ENCODE peak calls at places on chromosomes 16 and 17, in ten cellular contexts. One of them, this sample, is unnamed.

GRCh38 chr16:56657555-56658430 is at the start of gene MT1F:
- DNase-seq in stimulated activated CD4-positive, alpha-beta T cell treated with anti-CD3 and anti-CD28 coated beads, Interleukin-12 subunit alpha, Interleukin-12 subunit beta, amount 100 ng/mL, for 24 hours: peak
- DNase-seq in transverse colon: peak
- DNase-seq in stimulated activated CD8-positive, alpha-beta memory T cell treated with anti-CD3 and anti-CD28 coated beads, Interleukin-7, amount 100 ng/mL, for 1 hour: peak
- DNase-seq in T-helper 9 cell: peak
- DNase-seq in iPS DF 6.9: no peak
- DNase-seq in ovary: no peak
- DNase-seq in HEK293T: peak
- DNase-seq in T-helper 17 cell: peak
- DNase-seq in NCI-H510A: peak
- DNase-seq in this sample: peak

GRCh38 chr17:62822080-62822904 is 14.2 kb upstream of the MARCHF10 start:
- DNase-seq in stimulated activated CD4-positive, alpha-beta T cell treated with anti-CD3 and anti-CD28 coated beads, Interleukin-12 subunit alpha, Interleukin-12 subunit beta, amount 100 ng/mL, for 24 hours: no peak
- DNase-seq in transverse colon: no peak
- DNase-seq in stimulated activated CD8-positive, alpha-beta memory T cell treated with anti-CD3 and anti-CD28 coated beads, Interleukin-7, amount 100 ng/mL, for 1 hour: no peak
- DNase-seq in T-helper 9 cell: no peak
- DNase-seq in iPS DF 6.9: no peak
- DNase-seq in ovary: no peak
- DNase-seq in HEK293T: no peak
- DNase-seq in T-helper 17 cell: no peak
- DNase-seq in NCI-H510A: no peak
- DNase-seq in this sample: no peak

GRCh38 chr16:86946981-86947380 is 368.6 kb downstream of the FOXL1 start:
- DNase-seq in stimulated activated CD4-positive, alpha-beta T cell treated with anti-CD3 and anti-CD28 coated beads, Interleukin-12 subunit alpha, Interleukin-12 subunit beta, amount 100 ng/mL, for 24 hours: no peak
- DNase-seq in transverse colon: no peak
- DNase-seq in stimulated activated CD8-positive, alpha-beta memory T cell treated with anti-CD3 and anti-CD28 coated beads, Interleukin-7, amount 100 ng/mL, for 1 hour: no peak
- DNase-seq in T-helper 9 cell: no peak
- DNase-seq in iPS DF 6.9: no peak
- DNase-seq in ovary: no peak
- DNase-seq in HEK293T: no peak
- DNase-seq in T-helper 17 cell: no peak
- DNase-seq in NCI-H510A: no peak
- DNase-seq in this sample: no peak

GRCh38 chr17:77247048-77247541 is 106.3 kb downstream of the SEC14L1 start:
- DNase-seq in stimulated activated CD4-positive, alpha-beta T cell treated with anti-CD3 and anti-CD28 coated beads, Interleukin-12 subunit alpha, Interleukin-12 subunit beta, amount 100 ng/mL, for 24 hours: peak
- DNase-seq in transverse colon: peak
- DNase-seq in stimulated activated CD8-positive, alpha-beta memory T cell treated with anti-CD3 and anti-CD28 coated beads, Interleukin-7, amount 100 ng/mL, for 1 hour: peak
- DNase-seq in T-helper 9 cell: peak
- DNase-seq in iPS DF 6.9: no peak
- DNase-seq in ovary: peak
- DNase-seq in HEK293T: peak
- DNase-seq in T-helper 17 cell: peak
- DNase-seq in NCI-H510A: peak
- DNase-seq in this sample: peak

GRCh38 chr16:10362077-10362863 is 23.6 kb upstream of the ATF7IP2 start:
- DNase-seq in stimulated activated CD4-positive, alpha-beta T cell treated with anti-CD3 and anti-CD28 coated beads, Interleukin-12 subunit alpha, Interleukin-12 subunit beta, amount 100 ng/mL, for 24 hours: no peak
- DNase-seq in transverse colon: no peak
- DNase-seq in stimulated activated CD8-positive, alpha-beta memory T cell treated with anti-CD3 and anti-CD28 coated beads, Interleukin-7, amount 100 ng/mL, for 1 hour: no peak
- DNase-seq in T-helper 9 cell: no peak
- DNase-seq in iPS DF 6.9: no peak
- DNase-seq in ovary: no peak
- DNase-seq in HEK293T: no peak
- DNase-seq in T-helper 17 cell: no peak
- DNase-seq in NCI-H510A: no peak
- DNase-seq in this sample: no peak

GRCh38 chr17:7045492-7046126 is 1.7 kb upstream of the SLC16A11 start:
- DNase-seq in stimulated activated CD4-positive, alpha-beta T cell treated with anti-CD3 and anti-CD28 coated beads, Interleukin-12 subunit alpha, Interleukin-12 subunit beta, amount 100 ng/mL, for 24 hours: no peak
- DNase-seq in transverse colon: peak
- DNase-seq in stimulated activated CD8-positive, alpha-beta memory T cell treated with anti-CD3 and anti-CD28 coated beads, Interleukin-7, amount 100 ng/mL, for 1 hour: no peak
- DNase-seq in T-helper 9 cell: no peak
- DNase-seq in iPS DF 6.9: no peak
- DNase-seq in ovary: no peak
- DNase-seq in HEK293T: no peak
- DNase-seq in T-helper 17 cell: no peak
- DNase-seq in NCI-H510A: peak
- DNase-seq in this sample: peak

GRCh38 chr16:49473131-49473530 is 99.5 kb downstream of the C16orf78 start:
- DNase-seq in stimulated activated CD4-positive, alpha-beta T cell treated with anti-CD3 and anti-CD28 coated beads, Interleukin-12 subunit alpha, Interleukin-12 subunit beta, amount 100 ng/mL, for 24 hours: no peak
- DNase-seq in transverse colon: no peak
- DNase-seq in stimulated activated CD8-positive, alpha-beta memory T cell treated with anti-CD3 and anti-CD28 coated beads, Interleukin-7, amount 100 ng/mL, for 1 hour: no peak
- DNase-seq in T-helper 9 cell: no peak
- DNase-seq in iPS DF 6.9: no peak
- DNase-seq in ovary: no peak
- DNase-seq in HEK293T: no peak
- DNase-seq in T-helper 17 cell: no peak
- DNase-seq in NCI-H510A: no peak
- DNase-seq in this sample: no peak

GRCh38 chr17:76354747-76355310 is 1.1 kb upstream of the PRPSAP1 start:
- DNase-seq in stimulated activated CD4-positive, alpha-beta T cell treated with anti-CD3 and anti-CD28 coated beads, Interleukin-12 subunit alpha, Interleukin-12 subunit beta, amount 100 ng/mL, for 24 hours: no peak
- DNase-seq in transverse colon: no peak
- DNase-seq in stimulated activated CD8-positive, alpha-beta memory T cell treated with anti-CD3 and anti-CD28 coated beads, Interleukin-7, amount 100 ng/mL, for 1 hour: no peak
- DNase-seq in T-helper 9 cell: no peak
- DNase-seq in iPS DF 6.9: no peak
- DNase-seq in ovary: no peak
- DNase-seq in HEK293T: no peak
- DNase-seq in T-helper 17 cell: no peak
- DNase-seq in NCI-H510A: no peak
- DNase-seq in this sample: no peak

GRCh38 chr16:85611455-85612190 is 1.5 kb upstream of the GSE1 start:
- DNase-seq in stimulated activated CD4-positive, alpha-beta T cell treated with anti-CD3 and anti-CD28 coated beads, Interleukin-12 subunit alpha, Interleukin-12 subunit beta, amount 100 ng/mL, for 24 hours: no peak
- DNase-seq in transverse colon: peak
- DNase-seq in stimulated activated CD8-positive, alpha-beta memory T cell treated with anti-CD3 and anti-CD28 coated beads, Interleukin-7, amount 100 ng/mL, for 1 hour: no peak
- DNase-seq in T-helper 9 cell: peak
- DNase-seq in iPS DF 6.9: no peak
- DNase-seq in ovary: peak
- DNase-seq in HEK293T: peak
- DNase-seq in T-helper 17 cell: peak
- DNase-seq in NCI-H510A: peak
- DNase-seq in this sample: peak

GRCh38 chr17:5683241-5683640 is 98.9 kb upstream of the NLRP1 start:
- DNase-seq in stimulated activated CD4-positive, alpha-beta T cell treated with anti-CD3 and anti-CD28 coated beads, Interleukin-12 subunit alpha, Interleukin-12 subunit beta, amount 100 ng/mL, for 24 hours: no peak
- DNase-seq in transverse colon: no peak
- DNase-seq in stimulated activated CD8-positive, alpha-beta memory T cell treated with anti-CD3 and anti-CD28 coated beads, Interleukin-7, amount 100 ng/mL, for 1 hour: no peak
- DNase-seq in T-helper 9 cell: no peak
- DNase-seq in iPS DF 6.9: no peak
- DNase-seq in ovary: no peak
- DNase-seq in HEK293T: no peak
- DNase-seq in T-helper 17 cell: no peak
- DNase-seq in NCI-H510A: no peak
- DNase-seq in this sample: no peak

GRCh38 chr16:68147438-68147837 is 62.3 kb downstream of the NFATC3 start:
- DNase-seq in stimulated activated CD4-positive, alpha-beta T cell treated with anti-CD3 and anti-CD28 coated beads, Interleukin-12 subunit alpha, Interleukin-12 subunit beta, amount 100 ng/mL, for 24 hours: no peak
- DNase-seq in transverse colon: no peak
- DNase-seq in stimulated activated CD8-positive, alpha-beta memory T cell treated with anti-CD3 and anti-CD28 coated beads, Interleukin-7, amount 100 ng/mL, for 1 hour: no peak
- DNase-seq in T-helper 9 cell: no peak
- DNase-seq in iPS DF 6.9: no peak
- DNase-seq in ovary: no peak
- DNase-seq in HEK293T: no peak
- DNase-seq in T-helper 17 cell: no peak
- DNase-seq in NCI-H510A: no peak
- DNase-seq in this sample: no peak

GRCh38 chr16:88692861-88693260 is 6.6 kb upstream of the SNAI3 start:
- DNase-seq in stimulated activated CD4-positive, alpha-beta T cell treated with anti-CD3 and anti-CD28 coated beads, Interleukin-12 subunit alpha, Interleukin-12 subunit beta, amount 100 ng/mL, for 24 hours: no peak
- DNase-seq in transverse colon: no peak
- DNase-seq in stimulated activated CD8-positive, alpha-beta memory T cell treated with anti-CD3 and anti-CD28 coated beads, Interleukin-7, amount 100 ng/mL, for 1 hour: no peak
- DNase-seq in T-helper 9 cell: no peak
- DNase-seq in iPS DF 6.9: no peak
- DNase-seq in ovary: no peak
- DNase-seq in HEK293T: no peak
- DNase-seq in T-helper 17 cell: no peak
- DNase-seq in NCI-H510A: no peak
- DNase-seq in this sample: no peak

GRCh38 chr17:31064707-31065106 is 30.1 kb upstream of the NF1 start:
- DNase-seq in stimulated activated CD4-positive, alpha-beta T cell treated with anti-CD3 and anti-CD28 coated beads, Interleukin-12 subunit alpha, Interleukin-12 subunit beta, amount 100 ng/mL, for 24 hours: no peak
- DNase-seq in transverse colon: no peak
- DNase-seq in stimulated activated CD8-positive, alpha-beta memory T cell treated with anti-CD3 and anti-CD28 coated beads, Interleukin-7, amount 100 ng/mL, for 1 hour: no peak
- DNase-seq in T-helper 9 cell: no peak
- DNase-seq in iPS DF 6.9: no peak
- DNase-seq in ovary: no peak
- DNase-seq in HEK293T: no peak
- DNase-seq in T-helper 17 cell: no peak
- DNase-seq in NCI-H510A: no peak
- DNase-seq in this sample: no peak

GRCh38 chr16:1723450-1724147 is 17.6 kb downstream of the MAPK8IP3 start:
- DNase-seq in stimulated activated CD4-positive, alpha-beta T cell treated with anti-CD3 and anti-CD28 coated beads, Interleukin-12 subunit alpha, Interleukin-12 subunit beta, amount 100 ng/mL, for 24 hours: no peak
- DNase-seq in transverse colon: peak
- DNase-seq in stimulated activated CD8-positive, alpha-beta memory T cell treated with anti-CD3 and anti-CD28 coated beads, Interleukin-7, amount 100 ng/mL, for 1 hour: no peak
- DNase-seq in T-helper 9 cell: peak
- DNase-seq in iPS DF 6.9: no peak
- DNase-seq in ovary: no peak
- DNase-seq in HEK293T: peak
- DNase-seq in T-helper 17 cell: no peak
- DNase-seq in NCI-H510A: no peak
- DNase-seq in this sample: peak

GRCh38 chr17:50175035-50175788 is 9.4 kb downstream of the SGCA start:
- DNase-seq in stimulated activated CD4-positive, alpha-beta T cell treated with anti-CD3 and anti-CD28 coated beads, Interleukin-12 subunit alpha, Interleukin-12 subunit beta, amount 100 ng/mL, for 24 hours: no peak
- DNase-seq in transverse colon: no peak
- DNase-seq in stimulated activated CD8-positive, alpha-beta memory T cell treated with anti-CD3 and anti-CD28 coated beads, Interleukin-7, amount 100 ng/mL, for 1 hour: no peak
- DNase-seq in T-helper 9 cell: no peak
- DNase-seq in iPS DF 6.9: no peak
- DNase-seq in ovary: no peak
- DNase-seq in HEK293T: no peak
- DNase-seq in T-helper 17 cell: no peak
- DNase-seq in NCI-H510A: no peak
- DNase-seq in this sample: no peak

GRCh38 chr17:76683921-76684745 is 26.6 kb downstream of the MXRA7 start:
- DNase-seq in stimulated activated CD4-positive, alpha-beta T cell treated with anti-CD3 and anti-CD28 coated beads, Interleukin-12 subunit alpha, Interleukin-12 subunit beta, amount 100 ng/mL, for 24 hours: no peak
- DNase-seq in transverse colon: no peak
- DNase-seq in stimulated activated CD8-positive, alpha-beta memory T cell treated with anti-CD3 and anti-CD28 coated beads, Interleukin-7, amount 100 ng/mL, for 1 hour: no peak
- DNase-seq in T-helper 9 cell: no peak
- DNase-seq in iPS DF 6.9: no peak
- DNase-seq in ovary: no peak
- DNase-seq in HEK293T: no peak
- DNase-seq in T-helper 17 cell: no peak
- DNase-seq in NCI-H510A: no peak
- DNase-seq in this sample: no peak

GRCh38 chr16:89712476-89712805 is 8.3 kb downstream of the VPS9D1 start:
- DNase-seq in stimulated activated CD4-positive, alpha-beta T cell treated with anti-CD3 and anti-CD28 coated beads, Interleukin-12 subunit alpha, Interleukin-12 subunit beta, amount 100 ng/mL, for 24 hours: no peak
- DNase-seq in transverse colon: no peak
- DNase-seq in stimulated activated CD8-positive, alpha-beta memory T cell treated with anti-CD3 and anti-CD28 coated beads, Interleukin-7, amount 100 ng/mL, for 1 hour: no peak
- DNase-seq in T-helper 9 cell: no peak
- DNase-seq in iPS DF 6.9: no peak
- DNase-seq in ovary: no peak
- DNase-seq in HEK293T: no peak
- DNase-seq in T-helper 17 cell: no peak
- DNase-seq in NCI-H510A: no peak
- DNase-seq in this sample: no peak

GRCh38 chr16:23788653-23789052 is 33.8 kb downstream of the CHP2 start:
- DNase-seq in stimulated activated CD4-positive, alpha-beta T cell treated with anti-CD3 and anti-CD28 coated beads, Interleukin-12 subunit alpha, Interleukin-12 subunit beta, amount 100 ng/mL, for 24 hours: no peak
- DNase-seq in transverse colon: no peak
- DNase-seq in stimulated activated CD8-positive, alpha-beta memory T cell treated with anti-CD3 and anti-CD28 coated beads, Interleukin-7, amount 100 ng/mL, for 1 hour: no peak
- DNase-seq in T-helper 9 cell: no peak
- DNase-seq in iPS DF 6.9: no peak
- DNase-seq in ovary: no peak
- DNase-seq in HEK293T: no peak
- DNase-seq in T-helper 17 cell: no peak
- DNase-seq in NCI-H510A: no peak
- DNase-seq in this sample: no peak

GRCh38 chr17:17494499-17495447 is 1.4 kb downstream of the RASD1 start:
- DNase-seq in stimulated activated CD4-positive, alpha-beta T cell treated with anti-CD3 and anti-CD28 coated beads, Interleukin-12 subunit alpha, Interleukin-12 subunit beta, amount 100 ng/mL, for 24 hours: no peak
- DNase-seq in transverse colon: peak
- DNase-seq in stimulated activated CD8-positive, alpha-beta memory T cell treated with anti-CD3 and anti-CD28 coated beads, Interleukin-7, amount 100 ng/mL, for 1 hour: no peak
- DNase-seq in T-helper 9 cell: no peak
- DNase-seq in iPS DF 6.9: no peak
- DNase-seq in ovary: peak
- DNase-seq in HEK293T: no peak
- DNase-seq in T-helper 17 cell: peak
- DNase-seq in NCI-H510A: no peak
- DNase-seq in this sample: peak

GRCh38 chr16:48611329-48612137 is 1.6 kb upstream of the N4BP1 start:
- DNase-seq in stimulated activated CD4-positive, alpha-beta T cell treated with anti-CD3 and anti-CD28 coated beads, Interleukin-12 subunit alpha, Interleukin-12 subunit beta, amount 100 ng/mL, for 24 hours: peak
- DNase-seq in transverse colon: peak
- DNase-seq in stimulated activated CD8-positive, alpha-beta memory T cell treated with anti-CD3 and anti-CD28 coated beads, Interleukin-7, amount 100 ng/mL, for 1 hour: peak
- DNase-seq in T-helper 9 cell: peak
- DNase-seq in iPS DF 6.9: no peak
- DNase-seq in ovary: no peak
- DNase-seq in HEK293T: no peak
- DNase-seq in T-helper 17 cell: peak
- DNase-seq in NCI-H510A: peak
- DNase-seq in this sample: no peak

This sample was measured in NCI-H2029.